ENCODE peak calls at places on chromosomes 7 and 10, in eight cellular contexts. S is HepG2, F is sigmoid colon, M is ovary, Z is HCT116, E is prostate gland, Q is body of pancreas, B is suprapubic skin. G is an unnamed sample.

GRCh38 chr10:122435212-122435827 is 19.1 kb upstream of the ARMS2 start:
- DNase-seq in S (peak; percentile 30), F (no peak), M (no peak), Z (peak; percentile 45), E (no peak), Q (no peak), B (no peak), G (no peak)

GRCh38 chr7:7103343-7104313 is 78.7 kb upstream of the C1GALT1 start:
- DNase-seq in S (peak; percentile 61), F (no peak), M (no peak), Z (peak; percentile 48), E (peak; percentile 27), Q (peak; percentile 28), B (no peak), G (no peak)

GRCh38 chr10:73873163-73873842 is 1.1 kb downstream of the CAMK2G start:
- DNase-seq in S (no peak), F (no peak), M (no peak), Z (no peak), E (no peak), Q (no peak), B (no peak), G (no peak)

GRCh38 chr10:112666070-112666469 is 219.1 kb downstream of the VTI1A start:
- DNase-seq in S (no peak), F (no peak), M (no peak), Z (no peak), E (no peak), Q (no peak), B (no peak), G (no peak)

GRCh38 chr10:72257051-72257892 is 16.5 kb upstream of the DDIT4 start:
- DNase-seq in S (no peak), F (peak; percentile 73), M (no peak), Z (no peak), E (no peak), Q (peak; percentile 65), B (no peak), G (peak; percentile 35)

GRCh38 chr10:31770307-31770902 is 158.2 kb downstream of the ARHGAP12 start:
- DNase-seq in S (peak; percentile 10), F (no peak), M (no peak), Z (no peak), E (no peak), Q (peak; percentile 69), B (no peak), G (peak; percentile 32)

GRCh38 chr10:8103543-8103942 is 49.1 kb downstream of the GATA3 start:
- DNase-seq in S (no peak), F (no peak), M (no peak), Z (no peak), E (no peak), Q (no peak), B (no peak), G (peak; percentile 19)

GRCh38 chr7:55887786-55888185 is 530 bp downstream of the ZNF713 start:
- DNase-seq in S (no peak), F (no peak), M (peak; percentile 28), Z (no peak), E (no peak), Q (no peak), B (no peak), G (peak; percentile 8)

GRCh38 chr10:110500515-110500905 is 2.8 kb downstream of the DUSP5 start:
- DNase-seq in S (no peak), F (no peak), M (no peak), Z (no peak), E (no peak), Q (no peak), B (no peak), G (no peak)

GRCh38 chr10:110499796-110500514 is 2.2 kb downstream of the DUSP5 start:
- DNase-seq in S (no peak), F (no peak), M (no peak), Z (no peak), E (no peak), Q (no peak), B (no peak), G (no peak)

GRCh38 chr10:110502072-110502845 is 4.6 kb downstream of the DUSP5 start:
- DNase-seq in S (no peak), F (no peak), M (no peak), Z (no peak), E (no peak), Q (no peak), B (no peak), G (no peak)

GRCh38 chr10:110502851-110503301 is 5.2 kb downstream of the DUSP5 start:
- DNase-seq in S (no peak), F (peak; percentile 91), M (peak; percentile 33), Z (no peak), E (peak; percentile 84), Q (peak; percentile 67), B (no peak), G (peak; percentile 33)

DNA sequence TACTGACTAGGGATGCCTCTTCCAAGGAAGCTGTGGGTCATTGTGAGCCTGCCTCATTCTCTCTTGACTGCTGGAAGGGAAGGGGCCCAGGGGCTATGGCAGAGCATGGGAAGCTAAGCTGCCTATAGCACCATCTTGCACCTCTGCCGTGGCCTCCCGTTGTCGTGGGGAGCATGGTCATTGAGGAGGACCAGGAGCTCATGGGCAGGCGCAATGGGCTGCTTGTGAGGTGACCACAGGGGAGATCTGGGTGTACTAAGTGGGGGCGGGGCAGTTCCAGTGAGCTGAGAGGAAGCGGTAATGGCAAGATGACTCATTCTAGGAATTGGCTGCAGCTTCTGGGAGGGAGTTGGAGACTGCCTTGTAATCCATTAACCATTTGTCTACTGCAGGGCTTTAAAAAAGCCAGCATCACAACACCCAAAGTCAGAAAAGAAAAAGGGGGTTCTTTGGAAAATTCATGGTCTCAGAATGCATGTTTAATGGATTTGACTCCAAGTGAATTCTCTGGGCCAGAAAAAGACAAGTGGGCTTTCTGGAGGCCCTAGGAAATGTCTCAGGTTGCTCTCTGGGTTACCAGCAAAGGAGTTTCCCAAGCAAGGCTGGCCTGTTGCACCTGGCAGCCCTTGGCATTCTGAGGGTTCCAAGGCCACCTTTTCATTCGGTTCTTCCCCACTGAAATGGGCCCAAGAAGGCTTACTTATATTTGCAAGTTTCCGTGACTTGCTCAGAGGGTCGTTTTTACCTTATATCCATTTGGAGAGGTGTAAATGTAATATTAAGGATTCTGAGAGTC is 3.6 kb downstream of the DUSP5 start:
- DNase-seq in S (peak; percentile 59), F (peak; percentile 96), M (peak; percentile 81), Z (peak; percentile 88), E (peak; percentile 44), Q (peak; percentile 89), B (peak; percentile 92), G (peak; percentile 71)
- TF ChIP-seq POLR2A in S (no peak), F (no peak), M (no peak), Z (no peak), E (peak; percentile 21), Q (peak; percentile 44), B (no peak), G (no peak)

DNA sequence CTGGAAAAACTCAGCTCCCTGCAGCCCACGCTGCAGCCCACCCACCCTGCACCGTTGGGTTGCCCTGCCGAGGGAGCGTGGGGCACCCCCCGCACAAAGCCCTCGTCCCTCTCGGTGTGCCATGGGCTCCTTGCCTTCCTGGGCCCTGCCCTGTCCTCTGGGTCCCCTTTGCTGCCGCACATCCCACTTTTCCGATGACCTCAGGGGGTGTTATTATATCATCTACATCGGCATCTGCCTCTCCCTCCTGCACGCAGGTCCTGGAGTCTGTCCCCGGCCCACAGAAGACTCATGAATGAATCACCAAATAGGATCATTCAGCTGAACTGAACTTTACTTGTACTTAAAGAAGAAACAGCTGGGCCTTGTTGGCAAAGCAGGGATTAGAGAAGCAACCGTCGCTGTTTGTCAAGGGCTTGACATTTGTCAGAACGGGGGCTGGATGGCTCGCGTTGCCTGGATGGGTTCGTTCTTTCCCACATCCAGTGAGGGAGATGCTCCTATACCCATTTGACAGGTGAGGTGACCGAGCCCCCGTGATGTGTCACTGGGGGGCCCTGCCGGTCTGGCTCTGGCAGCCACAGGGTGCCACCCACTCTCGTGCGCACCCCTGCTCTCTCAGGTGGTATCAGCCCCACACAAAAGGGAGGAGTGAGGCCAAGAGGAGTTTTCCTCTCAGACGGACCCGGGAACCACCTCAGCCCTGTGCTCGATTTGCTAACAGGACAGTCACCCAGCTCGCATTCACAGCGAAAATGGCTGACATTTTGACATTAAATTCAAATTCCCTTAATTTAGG is 58.6 kb upstream of the EBF3 start:
- DNase-seq in S (no peak), F (no peak), M (no peak), Z (no peak), E (no peak), Q (peak; percentile 22), B (no peak), G (no peak)
- TF ChIP-seq POLR2A in S (no peak), F (no peak), M (no peak), Z (no peak), E (no peak), Q (no peak), B (no peak), G (no peak)

GRCh38 chr10:102395677-102396197 is at the start of gene NFKB2:
- DNase-seq in S (no peak), F (no peak), M (no peak), Z (no peak), E (no peak), Q (no peak), B (no peak), G (no peak)

GRCh38 chr10:102393411-102394078 is 2.0 kb upstream of the NFKB2 start:
- DNase-seq in S (no peak), F (no peak), M (no peak), Z (no peak), E (no peak), Q (no peak), B (no peak), G (no peak)

GRCh38 chr10:102392306-102392705 is 3.2 kb upstream of the NFKB2 start:
- DNase-seq in S (no peak), F (no peak), M (no peak), Z (no peak), E (no peak), Q (no peak), B (no peak), G (no peak)

GRCh38 chr10:102394801-102395676 is 466 bp upstream of the NFKB2 start:
- DNase-seq in S (peak; percentile 65), F (peak; percentile 96), M (peak; percentile 95), Z (peak; percentile 72), E (peak; percentile 89), Q (peak; percentile 90), B (peak; percentile 95), G (peak; percentile 90)

GRCh38 chr10:102394079-102394800 is 1.3 kb upstream of the NFKB2 start:
- DNase-seq in S (peak; percentile 85), F (peak; percentile 98), M (peak; percentile 92), Z (peak; percentile 95), E (peak; percentile 91), Q (peak; percentile 95), B (peak; percentile 98), G (peak; percentile 96)
- TF ChIP-seq POLR2A in S (no peak), F (peak; percentile 51), M (peak; percentile 86), Z (no peak), E (peak; percentile 85), Q (peak; percentile 94), B (peak; percentile 91), G (no peak)

DNA sequence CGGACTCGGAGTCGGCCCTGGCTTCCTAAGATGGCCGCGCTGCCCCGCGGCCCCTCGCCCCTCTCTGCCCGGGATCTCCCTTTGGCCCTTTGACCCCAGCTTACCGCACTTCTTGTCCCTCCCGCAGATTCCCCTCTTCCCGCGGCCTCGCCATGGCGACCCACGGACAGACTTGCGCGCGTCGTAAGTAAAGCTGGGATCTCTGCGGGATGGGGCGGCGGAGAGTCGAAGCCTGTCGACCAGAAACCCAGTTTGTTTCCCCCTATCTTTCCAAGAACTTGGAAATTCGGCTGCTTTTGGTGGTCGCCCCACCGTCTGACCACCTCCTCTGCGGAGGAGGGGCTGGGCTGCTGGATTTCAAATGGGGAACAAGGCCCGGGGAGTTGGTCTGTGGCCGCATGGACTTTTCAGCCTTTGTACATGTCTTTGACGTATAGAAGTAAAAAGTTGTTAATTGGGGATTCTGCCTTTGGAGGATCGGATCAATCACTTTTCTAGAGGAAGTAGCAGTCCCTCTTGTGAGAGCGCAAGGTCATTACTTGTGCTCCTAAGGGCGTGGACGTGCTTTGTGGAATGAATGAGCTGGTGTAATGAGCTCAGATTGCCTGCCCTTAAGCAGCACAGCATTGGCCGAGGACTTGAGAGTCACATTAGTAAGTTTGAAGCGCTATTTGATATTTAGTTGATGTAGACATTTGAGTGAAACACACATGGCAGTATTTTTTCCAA is 575 bp downstream of the VDAC2 start:
- DNase-seq in S (peak; percentile 48), F (peak; percentile 58), M (no peak), Z (no peak), E (no peak), Q (peak; percentile 36), B (no peak), G (no peak)
- TF ChIP-seq POLR2A in S (no peak), F (no peak), M (no peak), Z (no peak), E (no peak), Q (no peak), B (no peak), G (no peak)